ENCODE peak calls at places on chromosome 11, in six cellular contexts. One of them, this sample, is unnamed.

GRCh38 chr11:34565417-34566208 is 52.0 kb upstream of the ELF5 start:
- DNase-seq in body of pancreas: no peak
- DNase-seq in osteocyte: peak; percentile 36
- DNase-seq in stimulated activated CD8-positive, alpha-beta memory T cell treated with anti-CD3 and anti-CD28 coated beads, Interleukin-2, amount 100 ng/mL, for 1 hour: no peak
- DNase-seq in AG04449: no peak
- DNase-seq in MCF 10A: peak; percentile 44
- DNase-seq in this sample: no peak

GRCh38 chr11:18322818-18323570 is 627 bp downstream of the GTF2H1 start:
- DNase-seq in osteocyte: no peak
- DNase-seq in stimulated activated CD8-positive, alpha-beta memory T cell treated with anti-CD3 and anti-CD28 coated beads, Interleukin-2, amount 100 ng/mL, for 1 hour: no peak
- DNase-seq in AG04449: no peak
- DNase-seq in MCF 10A: peak; percentile 11
- DNase-seq in body of pancreas: no peak
- DNase-seq in this sample: no peak

GRCh38 chr11:123977731-123978347 is at the start of gene OR10S1:
- DNase-seq in MCF 10A: peak; percentile 79
- DNase-seq in stimulated activated CD8-positive, alpha-beta memory T cell treated with anti-CD3 and anti-CD28 coated beads, Interleukin-2, amount 100 ng/mL, for 1 hour: no peak
- DNase-seq in AG04449: no peak
- DNase-seq in osteocyte: no peak
- DNase-seq in body of pancreas: no peak
- DNase-seq in this sample: no peak

GRCh38 chr11:62974848-62975522 is 9.8 kb downstream of the SLC22A6 start:
- DNase-seq in stimulated activated CD8-positive, alpha-beta memory T cell treated with anti-CD3 and anti-CD28 coated beads, Interleukin-2, amount 100 ng/mL, for 1 hour: no peak
- DNase-seq in MCF 10A: peak; percentile 61
- DNase-seq in AG04449: no peak
- DNase-seq in osteocyte: no peak
- DNase-seq in body of pancreas: peak; percentile 72
- DNase-seq in this sample: peak; percentile 31

GRCh38 chr11:45079943-45080719 is 66.3 kb upstream of the PRDM11 start:
- DNase-seq in osteocyte: no peak
- DNase-seq in body of pancreas: peak; percentile 42
- DNase-seq in stimulated activated CD8-positive, alpha-beta memory T cell treated with anti-CD3 and anti-CD28 coated beads, Interleukin-2, amount 100 ng/mL, for 1 hour: no peak
- DNase-seq in MCF 10A: no peak
- DNase-seq in AG04449: no peak
- DNase-seq in this sample: no peak

GRCh38 chr11:112364962-112365481 is 104.4 kb upstream of the PLET1 start:
- DNase-seq in body of pancreas: no peak
- DNase-seq in osteocyte: no peak
- DNase-seq in AG04449: peak; percentile 81
- DNase-seq in MCF 10A: peak; percentile 69
- DNase-seq in stimulated activated CD8-positive, alpha-beta memory T cell treated with anti-CD3 and anti-CD28 coated beads, Interleukin-2, amount 100 ng/mL, for 1 hour: no peak
- DNase-seq in this sample: no peak

GRCh38 chr11:104968365-104968855 is at the start of gene CASP4:
- DNase-seq in AG04449: peak; percentile 45
- DNase-seq in body of pancreas: peak; percentile 69
- DNase-seq in osteocyte: no peak
- DNase-seq in stimulated activated CD8-positive, alpha-beta memory T cell treated with anti-CD3 and anti-CD28 coated beads, Interleukin-2, amount 100 ng/mL, for 1 hour: no peak
- DNase-seq in MCF 10A: peak; percentile 84
- DNase-seq in this sample: no peak

GRCh38 chr11:72789493-72790131 is 4.2 kb downstream of the STARD10 start:
- DNase-seq in stimulated activated CD8-positive, alpha-beta memory T cell treated with anti-CD3 and anti-CD28 coated beads, Interleukin-2, amount 100 ng/mL, for 1 hour: no peak
- DNase-seq in osteocyte: no peak
- DNase-seq in MCF 10A: peak; percentile 24
- DNase-seq in AG04449: no peak
- DNase-seq in body of pancreas: no peak
- DNase-seq in this sample: no peak

GRCh38 chr11:62150887-62151736 is 27.3 kb downstream of the INCENP start:
- DNase-seq in osteocyte: peak; percentile 77
- DNase-seq in AG04449: no peak
- DNase-seq in MCF 10A: no peak
- DNase-seq in stimulated activated CD8-positive, alpha-beta memory T cell treated with anti-CD3 and anti-CD28 coated beads, Interleukin-2, amount 100 ng/mL, for 1 hour: no peak
- DNase-seq in body of pancreas: no peak
- DNase-seq in this sample: no peak

GRCh38 chr11:61141601-61142028 is 19.6 kb downstream of the VPS37C start:
- DNase-seq in body of pancreas: peak; percentile 71
- DNase-seq in MCF 10A: peak; percentile 12
- DNase-seq in osteocyte: no peak
- DNase-seq in stimulated activated CD8-positive, alpha-beta memory T cell treated with anti-CD3 and anti-CD28 coated beads, Interleukin-2, amount 100 ng/mL, for 1 hour: no peak
- DNase-seq in AG04449: no peak
- DNase-seq in this sample: peak; percentile 24

GRCh38 chr11:121661796-121662508 is 209.2 kb upstream of the SORL1-AS1 start:
- DNase-seq in AG04449: peak; percentile 66
- DNase-seq in body of pancreas: no peak
- DNase-seq in osteocyte: no peak
- DNase-seq in stimulated activated CD8-positive, alpha-beta memory T cell treated with anti-CD3 and anti-CD28 coated beads, Interleukin-2, amount 100 ng/mL, for 1 hour: no peak
- DNase-seq in MCF 10A: peak; percentile 63
- DNase-seq in this sample: no peak

GRCh38 chr11:132448334-132448995 is 1078.0 kb downstream of the NTM start:
- DNase-seq in body of pancreas: no peak
- DNase-seq in osteocyte: no peak
- DNase-seq in stimulated activated CD8-positive, alpha-beta memory T cell treated with anti-CD3 and anti-CD28 coated beads, Interleukin-2, amount 100 ng/mL, for 1 hour: no peak
- DNase-seq in AG04449: no peak
- DNase-seq in MCF 10A: no peak
- DNase-seq in this sample: no peak

GRCh38 chr11:115201121-115201792 is 303.0 kb downstream of the CADM1 start:
- DNase-seq in AG04449: peak; percentile 89
- DNase-seq in osteocyte: no peak
- DNase-seq in body of pancreas: no peak
- DNase-seq in MCF 10A: no peak
- DNase-seq in stimulated activated CD8-positive, alpha-beta memory T cell treated with anti-CD3 and anti-CD28 coated beads, Interleukin-2, amount 100 ng/mL, for 1 hour: no peak
- DNase-seq in this sample: no peak

GRCh38 chr11:31236052-31236652 is 133.4 kb downstream of the DCDC1 start:
- DNase-seq in AG04449: no peak
- DNase-seq in body of pancreas: no peak
- DNase-seq in MCF 10A: peak; percentile 24
- DNase-seq in osteocyte: no peak
- DNase-seq in stimulated activated CD8-positive, alpha-beta memory T cell treated with anti-CD3 and anti-CD28 coated beads, Interleukin-2, amount 100 ng/mL, for 1 hour: no peak
- DNase-seq in this sample: no peak

GRCh38 chr11:67302571-67303131 is 679 bp upstream of the SSH3 start:
- DNase-seq in MCF 10A: peak; percentile 66
- DNase-seq in osteocyte: no peak
- DNase-seq in stimulated activated CD8-positive, alpha-beta memory T cell treated with anti-CD3 and anti-CD28 coated beads, Interleukin-2, amount 100 ng/mL, for 1 hour: no peak
- DNase-seq in AG04449: no peak
- DNase-seq in body of pancreas: peak; percentile 65
- DNase-seq in this sample: no peak

GRCh38 chr11:8313504-8314090 is 49.9 kb upstream of the LMO1 start:
- DNase-seq in AG04449: no peak
- DNase-seq in body of pancreas: no peak
- DNase-seq in osteocyte: no peak
- DNase-seq in MCF 10A: no peak
- DNase-seq in stimulated activated CD8-positive, alpha-beta memory T cell treated with anti-CD3 and anti-CD28 coated beads, Interleukin-2, amount 100 ng/mL, for 1 hour: no peak
- DNase-seq in this sample: no peak

GRCh38 chr11:134374891-134375550 is 37.0 kb downstream of the B3GAT1 start:
- DNase-seq in osteocyte: no peak
- DNase-seq in body of pancreas: no peak
- DNase-seq in stimulated activated CD8-positive, alpha-beta memory T cell treated with anti-CD3 and anti-CD28 coated beads, Interleukin-2, amount 100 ng/mL, for 1 hour: no peak
- DNase-seq in AG04449: no peak
- DNase-seq in MCF 10A: no peak
- DNase-seq in this sample: no peak

GRCh38 chr11:111330234-111330893 is 32.0 kb downstream of the POU2AF3 start:
- DNase-seq in AG04449: no peak
- DNase-seq in MCF 10A: no peak
- DNase-seq in stimulated activated CD8-positive, alpha-beta memory T cell treated with anti-CD3 and anti-CD28 coated beads, Interleukin-2, amount 100 ng/mL, for 1 hour: no peak
- DNase-seq in osteocyte: no peak
- DNase-seq in body of pancreas: no peak
- DNase-seq in this sample: no peak

GRCh38 chr11:46697303-46697702 is 3.1 kb downstream of the ARHGAP1 start:
- DNase-seq in MCF 10A: no peak
- DNase-seq in body of pancreas: peak; percentile 52
- DNase-seq in osteocyte: no peak
- DNase-seq in AG04449: no peak
- DNase-seq in stimulated activated CD8-positive, alpha-beta memory T cell treated with anti-CD3 and anti-CD28 coated beads, Interleukin-2, amount 100 ng/mL, for 1 hour: no peak
- DNase-seq in this sample: no peak

GRCh38 chr11:127106142-127106541 is 105.6 kb upstream of the KIRREL3 start:
- DNase-seq in osteocyte: no peak
- DNase-seq in AG04449: peak; percentile 3
- DNase-seq in body of pancreas: peak; percentile 66
- DNase-seq in MCF 10A: peak; percentile 45
- DNase-seq in stimulated activated CD8-positive, alpha-beta memory T cell treated with anti-CD3 and anti-CD28 coated beads, Interleukin-2, amount 100 ng/mL, for 1 hour: no peak
- DNase-seq in this sample: no peak

GRCh38 chr11:107218123-107219084 is 200.1 kb upstream of the GUCY1A2 start:
- DNase-seq in body of pancreas: no peak
- DNase-seq in MCF 10A: no peak
- DNase-seq in stimulated activated CD8-positive, alpha-beta memory T cell treated with anti-CD3 and anti-CD28 coated beads, Interleukin-2, amount 100 ng/mL, for 1 hour: no peak
- DNase-seq in AG04449: no peak
- DNase-seq in osteocyte: no peak
- DNase-seq in this sample: no peak

GRCh38 chr11:35235944-35236666 is 97.1 kb downstream of the CD44 start:
- DNase-seq in body of pancreas: peak; percentile 94
- DNase-seq in MCF 10A: peak; percentile 74
- DNase-seq in osteocyte: no peak
- DNase-seq in stimulated activated CD8-positive, alpha-beta memory T cell treated with anti-CD3 and anti-CD28 coated beads, Interleukin-2, amount 100 ng/mL, for 1 hour: peak; percentile 43
- DNase-seq in AG04449: no peak
- DNase-seq in this sample: no peak

GRCh38 chr11:104443387-104443786 is 279.4 kb upstream of the PDGFD start:
- DNase-seq in stimulated activated CD8-positive, alpha-beta memory T cell treated with anti-CD3 and anti-CD28 coated beads, Interleukin-2, amount 100 ng/mL, for 1 hour: no peak
- DNase-seq in AG04449: no peak
- DNase-seq in osteocyte: no peak
- DNase-seq in MCF 10A: no peak
- DNase-seq in body of pancreas: no peak
- DNase-seq in this sample: no peak

GRCh38 chr11:130865091-130865771 is 51.0 kb downstream of the SNX19 start:
- DNase-seq in stimulated activated CD8-positive, alpha-beta memory T cell treated with anti-CD3 and anti-CD28 coated beads, Interleukin-2, amount 100 ng/mL, for 1 hour: no peak
- DNase-seq in body of pancreas: no peak
- DNase-seq in MCF 10A: no peak
- DNase-seq in osteocyte: no peak
- DNase-seq in AG04449: no peak
- DNase-seq in this sample: no peak

GRCh38 chr11:8202428-8203160 is 33.8 kb upstream of the RIC3 start:
- DNase-seq in stimulated activated CD8-positive, alpha-beta memory T cell treated with anti-CD3 and anti-CD28 coated beads, Interleukin-2, amount 100 ng/mL, for 1 hour: no peak
- DNase-seq in osteocyte: peak; percentile 59
- DNase-seq in MCF 10A: no peak
- DNase-seq in AG04449: no peak
- DNase-seq in body of pancreas: no peak
- DNase-seq in this sample: no peak

This sample was measured in DMS 273 treated with DMSO at 0.1 percent for 48 hours.